ENCODE peak calls at places on chromosome 2, in nine cellular contexts. P is T-helper 17 cell; O is EL; S is WTC11; E is sigmoid colon; J is activated T-helper 1 cell treated with anti-CD3 and anti-CD28 coated beads, Interleukin-12 subunit alpha, Interleukin-12 subunit beta, Interleukin-2, Interleukin-4 antibody, amounts not matched to agents 30 ng/mL and 10 ng/mL and 1 ng/mL, durations not matched to agents 14 hours and 24 hours and 36 hours; Y is CD4-positive, alpha-beta T cell; H is dermis blood vessel endothelial cell; M is NCI-H345. N is an unnamed sample.

GRCh38 chr2:224837558-224837957 is 121.4 kb upstream of the CCDC195 start:
- DNase-seq in P (no peak), O (peak), S (no peak), E (no peak), J (no peak), Y (no peak), H (peak), M (no peak), N (no peak)

GRCh38 chr2:203059567-203059966 is 44.9 kb downstream of the NBEAL1 start:
- DNase-seq in P (no peak), O (no peak), S (no peak), E (no peak), J (no peak), Y (no peak), H (no peak), M (no peak), N (no peak)

GRCh38 chr2:135875491-135876065 is 665 bp downstream of the MCM6 start:
- DNase-seq in P (peak), O (peak), S (peak), E (peak), J (peak), Y (peak), H (peak), M (peak), N (peak)

GRCh38 chr2:215540646-215541045 is 104.8 kb upstream of the FN1 start:
- DNase-seq in P (no peak), O (peak), S (no peak), E (no peak), J (no peak), Y (no peak), H (peak), M (no peak), N (no peak)

GRCh38 chr2:21812766-21813165 is 689.0 kb downstream of the TDRD15 start:
- DNase-seq in P (no peak), O (no peak), S (no peak), E (no peak), J (no peak), Y (no peak), H (no peak), M (no peak), N (no peak)

GRCh38 chr2:39139511-39140237 is 18.8 kb upstream of the SOS1 start:
- DNase-seq in P (no peak), O (no peak), S (no peak), E (no peak), J (no peak), Y (no peak), H (no peak), M (no peak), N (no peak)

GRCh38 chr2:107602801-107603200 is 223.9 kb upstream of the RGPD4 start:
- DNase-seq in P (no peak), O (no peak), S (no peak), E (no peak), J (no peak), Y (no peak), H (no peak), M (no peak), N (no peak)

GRCh38 chr2:183123959-183124221 is 353 bp upstream of the NUP35 start:
- DNase-seq in P (no peak), O (no peak), S (no peak), E (no peak), J (no peak), Y (no peak), H (no peak), M (no peak), N (no peak)

GRCh38 chr2:114688241-114688640 is 245.8 kb downstream of the DPP10 start:
- DNase-seq in P (no peak), O (no peak), S (no peak), E (no peak), J (no peak), Y (no peak), H (no peak), M (no peak), N (no peak)

GRCh38 chr2:212227755-212228154 is 310.8 kb downstream of the ERBB4 start:
- DNase-seq in P (no peak), O (peak), S (no peak), E (no peak), J (no peak), Y (no peak), H (peak), M (peak), N (no peak)

GRCh38 chr2:25347846-25348245 is 6.1 kb upstream of the DNMT3A start:
- DNase-seq in P (no peak), O (peak), S (no peak), E (no peak), J (no peak), Y (no peak), H (no peak), M (no peak), N (no peak)

GRCh38 chr2:212078103-212078502 is 460.5 kb downstream of the ERBB4 start:
- DNase-seq in P (no peak), O (no peak), S (no peak), E (no peak), J (no peak), Y (no peak), H (no peak), M (no peak), N (no peak)

GRCh38 chr2:181123798-181124217 is 143.4 kb downstream of the UBE2E3 start:
- DNase-seq in P (no peak), O (no peak), S (no peak), E (no peak), J (peak), Y (peak), H (peak), M (no peak), N (peak)

GRCh38 chr2:235461763-235462414 is 32.0 kb upstream of the AGAP1 start:
- DNase-seq in P (no peak), O (no peak), S (no peak), E (no peak), J (no peak), Y (no peak), H (no peak), M (no peak), N (no peak)

GRCh38 chr2:239328306-239329191 is 72.3 kb downstream of the HDAC4 start:
- DNase-seq in P (no peak), O (no peak), S (no peak), E (peak), J (no peak), Y (no peak), H (peak), M (no peak), N (no peak)

GRCh38 chr2:10776231-10776977 is 36.2 kb downstream of the PDIA6 start:
- DNase-seq in P (no peak), O (no peak), S (no peak), E (peak), J (no peak), Y (no peak), H (no peak), M (no peak), N (no peak)

GRCh38 chr2:192030289-192030688 is 164.4 kb downstream of the TMEFF2 start:
- DNase-seq in P (no peak), O (no peak), S (no peak), E (no peak), J (no peak), Y (no peak), H (no peak), M (no peak), N (no peak)

GRCh38 chr2:2743164-2743571 is 412.1 kb upstream of the MYT1L start:
- DNase-seq in P (no peak), O (no peak), S (no peak), E (peak), J (no peak), Y (no peak), H (no peak), M (peak), N (no peak)

GRCh38 chr2:232438951-232439757 is 16.8 kb upstream of the ALPI start:
- DNase-seq in P (no peak), O (no peak), S (peak), E (no peak), J (no peak), Y (peak), H (peak), M (peak), N (peak)

GRCh38 chr2:41930807-41931566 is 116.8 kb upstream of the PKDCC start:
- DNase-seq in P (no peak), O (peak), S (no peak), E (no peak), J (no peak), Y (no peak), H (no peak), M (no peak), N (no peak)

GRCh38 chr2:12759248-12759647 is 42.5 kb downstream of the TRIB2 start:
- DNase-seq in P (no peak), O (peak), S (no peak), E (peak), J (no peak), Y (no peak), H (peak), M (no peak), N (no peak)

GRCh38 chr2:186595219-186595618 is 5.4 kb downstream of the ITGAV start:
- DNase-seq in P (no peak), O (peak), S (no peak), E (no peak), J (no peak), Y (no peak), H (peak), M (peak), N (no peak)

GRCh38 chr2:191245046-191245868 is at the start of gene MYO1B:
- DNase-seq in P (peak), O (peak), S (peak), E (peak), J (peak), Y (peak), H (peak), M (peak), N (peak)

GRCh38 chr2:241729868-241730267 is 4.6 kb upstream of the D2HGDH start:
- DNase-seq in P (no peak), O (no peak), S (no peak), E (no peak), J (no peak), Y (no peak), H (no peak), M (no peak), N (no peak)

GRCh38 chr2:48065096-48065495 is 158.8 kb upstream of the FBXO11 start:
- DNase-seq in P (no peak), O (no peak), S (no peak), E (no peak), J (no peak), Y (no peak), H (no peak), M (no peak), N (no peak)

GRCh38 chr2:86352137-86352931 is 14.9 kb upstream of the REEP1 start:
- DNase-seq in P (no peak), O (no peak), S (no peak), E (no peak), J (no peak), Y (no peak), H (no peak), M (no peak), N (no peak)

GRCh38 chr2:218327451-218327850 is 29.2 kb upstream of the CATIP start:
- DNase-seq in P (no peak), O (no peak), S (no peak), E (no peak), J (no peak), Y (no peak), H (no peak), M (no peak), N (no peak)

GRCh38 chr2:60337142-60337497 is 216.3 kb downstream of the BCL11A start:
- DNase-seq in P (no peak), O (peak), S (peak), E (no peak), J (no peak), Y (no peak), H (no peak), M (no peak), N (no peak)

GRCh38 chr2:58629720-58630119 is 388.6 kb upstream of the FANCL start:
- DNase-seq in P (no peak), O (no peak), S (no peak), E (no peak), J (no peak), Y (no peak), H (no peak), M (no peak), N (no peak)

GRCh38 chr2:169131587-169132512 is 62.5 kb downstream of the DHRS9 start:
- DNase-seq in P (no peak), O (peak), S (no peak), E (no peak), J (no peak), Y (no peak), H (peak), M (peak), N (no peak)

GRCh38 chr2:231515603-231516002 is 14.6 kb downstream of the NMUR1 start:
- DNase-seq in P (no peak), O (no peak), S (no peak), E (peak), J (no peak), Y (no peak), H (no peak), M (no peak), N (no peak)

GRCh38 chr2:226915846-226916360 is 80.0 kb downstream of the RHBDD1 start:
- DNase-seq in P (no peak), O (peak), S (no peak), E (no peak), J (no peak), Y (no peak), H (no peak), M (no peak), N (no peak)

GRCh38 chr2:66569974-66570373 is 135.0 kb downstream of the MEIS1 start:
- DNase-seq in P (no peak), O (peak), S (no peak), E (no peak), J (no peak), Y (no peak), H (no peak), M (no peak), N (no peak)

GRCh38 chr2:70029814-70030409 is 57.4 kb upstream of the PCBP1 start:
- DNase-seq in P (no peak), O (peak), S (peak), E (peak), J (no peak), Y (no peak), H (peak), M (no peak), N (no peak)

GRCh38 chr2:108950736-108951135 is 38.3 kb downstream of the EDAR start:
- DNase-seq in P (no peak), O (no peak), S (no peak), E (no peak), J (no peak), Y (no peak), H (no peak), M (no peak), N (no peak)

GRCh38 chr2:128311216-128311754 is 7.4 kb downstream of the HS6ST1 start:
- DNase-seq in P (peak), O (no peak), S (no peak), E (no peak), J (no peak), Y (no peak), H (no peak), M (no peak), N (no peak)

GRCh38 chr2:111898703-111899514 is 502 bp downstream of the MERTK start:
- DNase-seq in P (peak), O (peak), S (peak), E (peak), J (peak), Y (no peak), H (peak), M (no peak), N (no peak)

GRCh38 chr2:216556202-216556601 is 57.6 kb downstream of the RPL37A start:
- DNase-seq in P (no peak), O (no peak), S (no peak), E (no peak), J (no peak), Y (no peak), H (no peak), M (no peak), N (no peak)

N was measured in activated gamma-delta T cell treated with anti-CD3 and anti-CD28 coated beads, Interleukin-2, amount 50 U/mL, for 16 hours.